ENCODE peak calls at places on chromosomes 3 and 15, in seven cellular contexts. G is SK-N-SH, N is cardiac muscle cell, E is heart right ventricle, I is AG04450, C is gastrocnemius medialis, H is tibial nerve. L is an unnamed sample.

GRCh38 chr15:62766599-62766998 is 275.9 kb upstream of the TPM1 start:
- DNase-seq in I (no peak), H (no peak), N (no peak), C (no peak), E (no peak), G (peak; percentile 37), L (no peak)

GRCh38 chr3:42819351-42819965 is 10.2 kb downstream of the ACKR2 start:
- DNase-seq in N (no peak), I (no peak), E (no peak), H (no peak), G (peak; percentile 54), C (no peak), L (no peak)

GRCh38 chr3:107431048-107431297 is 53.7 kb downstream of the CCDC54 start:
- DNase-seq in H (no peak), C (no peak), G (no peak), I (no peak), E (peak; percentile 34), N (no peak), L (no peak)

GRCh38 chr15:63121382-63122001 is at the start of gene LACTB:
- DNase-seq in N (peak; percentile 95), C (peak; percentile 81), E (peak; percentile 90), H (peak; percentile 75), I (peak; percentile 64), G (peak; percentile 92), L (peak; percentile 45)

GRCh38 chr15:81886586-81886985 is 159.2 kb downstream of the MEX3B start:
- DNase-seq in G (no peak), N (peak; percentile 8), C (no peak), H (no peak), E (no peak), I (no peak), L (no peak)

GRCh38 chr3:165883866-165884478 is 46.7 kb upstream of the BCHE start:
- DNase-seq in H (no peak), C (no peak), G (no peak), N (no peak), E (no peak), I (no peak), L (no peak)

GRCh38 chr3:147395975-147396708 is 10.2 kb downstream of the ZIC4 start:
- DNase-seq in I (no peak), G (no peak), E (no peak), C (no peak), N (no peak), H (no peak), L (no peak)

GRCh38 chr3:185733980-185734724 is 90.7 kb downstream of the IGF2BP2 start:
- DNase-seq in C (peak; percentile 13), G (peak; percentile 57), H (no peak), E (peak; percentile 36), N (peak; percentile 88), I (peak; percentile 72), L (no peak)

GRCh38 chr15:57610130-57610529 is 18.4 kb downstream of the MYZAP start:
- DNase-seq in C (no peak), H (no peak), G (no peak), I (no peak), N (peak; percentile 31), E (peak; percentile 76), L (no peak)

GRCh38 chr3:42491876-42492507 is 10.5 kb upstream of the VIPR1 start:
- DNase-seq in I (no peak), H (no peak), E (no peak), N (no peak), G (no peak), C (no peak), L (no peak)

GRCh38 chr15:96243701-96244100 is 86.8 kb upstream of the NR2F2 start:
- DNase-seq in E (no peak), I (no peak), N (no peak), H (no peak), C (no peak), G (no peak), L (no peak)

GRCh38 chr3:8575364-8576104 is 69.1 kb downstream of the SSUH2 start:
- DNase-seq in G (no peak), E (no peak), H (no peak), I (no peak), N (peak; percentile 32), C (no peak), L (no peak)

GRCh38 chr3:69088033-69088432 is 3.3 kb downstream of the ARL6IP5 start:
- DNase-seq in I (no peak), C (no peak), N (peak; percentile 47), E (no peak), H (no peak), G (no peak), L (no peak)

GRCh38 chr3:185332026-185332735 is 30.8 kb upstream of the MAP3K13 start:
- DNase-seq in E (no peak), N (peak; percentile 77), H (no peak), G (no peak), I (peak; percentile 39), C (no peak), L (no peak)

GRCh38 chr3:112675943-112676530 is 35.1 kb upstream of the CCDC80 start:
- DNase-seq in I (no peak), N (no peak), C (no peak), H (no peak), G (no peak), E (no peak), L (no peak)

GRCh38 chr15:36954486-36954885 is 145.9 kb downstream of the MEIS2 start:
- DNase-seq in G (no peak), I (no peak), C (no peak), E (no peak), H (no peak), N (no peak), L (no peak)

GRCh38 chr3:172324591-172325203 is 123.6 kb downstream of the GHSR start:
- DNase-seq in E (peak; percentile 57), C (peak; percentile 33), G (no peak), I (no peak), H (no peak), N (no peak), L (no peak)

GRCh38 chr15:99433026-99433756 is 132.6 kb upstream of the MEF2A start:
- DNase-seq in N (peak; percentile 44), C (no peak), H (no peak), G (no peak), E (peak; percentile 60), I (no peak), L (no peak)

GRCh38 chr15:60396100-60396499 is 1.7 kb downstream of the ANXA2 start:
- DNase-seq in H (no peak), I (no peak), C (no peak), G (no peak), E (no peak), N (no peak), L (no peak)

GRCh38 chr15:75835990-75836952 is 7.0 kb upstream of the UBE2Q2 start:
- DNase-seq in N (no peak), G (no peak), I (no peak), E (no peak), H (no peak), C (no peak), L (no peak)

GRCh38 chr15:35723852-35724251 is 177.9 kb upstream of the DPH6 start:
- DNase-seq in H (no peak), I (no peak), N (no peak), G (no peak), C (no peak), E (no peak), L (no peak)

GRCh38 chr3:172347895-172348680 is 100.2 kb downstream of the GHSR start:
- DNase-seq in C (no peak), I (no peak), G (no peak), H (no peak), N (no peak), E (no peak), L (no peak)

GRCh38 chr15:38626443-38627050 is 61.9 kb upstream of the RASGRP1 start:
- DNase-seq in N (no peak), E (no peak), I (no peak), H (no peak), C (no peak), G (no peak), L (no peak)

GRCh38 chr3:100399341-100400071 is 1.4 kb downstream of the TOMM70 start:
- DNase-seq in N (no peak), H (no peak), E (no peak), I (no peak), C (no peak), G (peak; percentile 5), L (no peak)

GRCh38 chr3:61686228-61686648 is 124.9 kb downstream of the PTPRG start:
- DNase-seq in N (no peak), G (no peak), E (no peak), I (no peak), C (no peak), H (no peak), L (no peak)

GRCh38 chr15:29316422-29316821 is 46.8 kb upstream of the NSMCE3 start:
- DNase-seq in G (no peak), C (no peak), I (no peak), H (no peak), N (peak; percentile 13), E (no peak), L (no peak)

GRCh38 chr15:73021139-73021621 is 31.1 kb upstream of the NEO1 start:
- DNase-seq in E (no peak), C (no peak), I (no peak), G (no peak), N (no peak), H (no peak), L (no peak)

GRCh38 chr3:170869645-170870593 is at the start of gene RPL22L1:
- DNase-seq in H (peak; percentile 91), I (peak; percentile 81), E (peak; percentile 93), C (peak; percentile 86), N (peak; percentile 97), G (peak; percentile 87), L (peak; percentile 82)
- TF ChIP-seq CTCF in H (no peak), I (peak; percentile 32), E (peak; percentile 27), C (no peak), N (no peak), G (no peak), L (no peak)

GRCh38 chr3:143974877-143975238 is 3.2 kb downstream of the DIPK2A start:
- DNase-seq in C (no peak), I (no peak), G (no peak), E (no peak), N (no peak), H (no peak), L (no peak)
- H3K4me3 ChIP-seq in C (peak overlapping the region; percentile 92), I (peak overlapping the region; percentile 94), G (no peak overlapping the region), E (no peak overlapping the region), N (peak overlapping the region; percentile 75), H (peak overlapping the region; percentile 98), L (peak overlapping the region; percentile 83)

DNA sequence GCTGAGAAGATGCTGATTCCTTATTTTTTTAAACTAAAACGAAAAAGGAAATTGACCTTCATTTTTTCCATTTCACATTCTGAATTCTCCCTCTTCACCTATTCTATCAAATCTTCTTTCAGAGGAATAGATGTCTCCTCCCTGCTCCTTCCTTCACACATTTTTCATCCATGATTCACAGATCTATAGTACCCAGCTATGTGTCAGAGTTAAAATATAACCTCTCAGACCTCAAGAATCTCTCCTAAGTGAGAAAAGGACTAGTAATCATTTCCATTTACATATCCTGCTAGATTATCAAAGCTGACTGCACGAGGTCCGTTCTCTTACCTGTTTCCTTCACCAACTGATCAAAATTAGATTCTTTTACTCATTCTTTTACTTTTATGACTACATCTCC is 1297.6 kb upstream of the ALCAM start:
- DNase-seq in I (no peak), G (no peak), H (no peak), E (no peak), N (no peak), C (no peak), L (no peak)
- H3K27ac ChIP-seq in I (no peak overlapping the region), G (peak overlapping the region; percentile 5), H (no peak overlapping the region), E (no peak overlapping the region), N (no peak overlapping the region), C (no peak overlapping the region), L (no peak overlapping the region)

GRCh38 chr15:42273099-42273899 is at the start of the genes GANC and TMEM87A:
- DNase-seq in E (peak; percentile 98), G (peak; percentile 88), N (peak; percentile 99), H (peak; percentile 93), C (peak; percentile 98), I (peak; percentile 98), L (peak; percentile 88)
- TF ChIP-seq CTCF in E (peak; percentile 24), G (no peak), N (no peak), H (no peak), C (no peak), I (no peak), L (no peak)

GRCh38 chr3:196688349-196688748 is 23.7 kb downstream of the CEP19 start:
- DNase-seq in N (peak; percentile 98), C (peak; percentile 28), I (peak; percentile 3), G (no peak), E (peak; percentile 20), H (no peak), L (no peak)
- H3K4me3 ChIP-seq in N (no peak overlapping the region), C (no peak overlapping the region), I (no peak overlapping the region), G (no peak overlapping the region), E (no peak overlapping the region), H (no peak overlapping the region), L (no peak overlapping the region)